ENCODE peak calls at places on chromosome X, in four cellular contexts. Y is IMR-90, W is SK-N-SH, I is A549. M is an unnamed sample.

GRCh38 chrX:2859197-2859797 is 30.6 kb downstream of the GYG2 start:
- DNase-seq in Y (no peak), W (no peak), I (no peak), M (no peak)

GRCh38 chrX:108437789-108438623 is at the start of gene COL4A6:
- DNase-seq in Y (no peak), W (no peak), I (peak; percentile 48), M (peak; percentile 23)

GRCh38 chrX:91414710-91415109 is 19.9 kb upstream of the PABPC5 start:
- DNase-seq in Y (no peak), W (peak; percentile 32), I (no peak), M (no peak)

GRCh38 chrX:130172127-130172834 is 519 bp downstream of the RAB33A start:
- DNase-seq in Y (no peak), W (peak; percentile 48), I (no peak), M (no peak)

GRCh38 chrX:12447448-12448154 is 309.3 kb downstream of the FRMPD4 start:
- DNase-seq in Y (peak; percentile 95), W (no peak), I (no peak), M (no peak)

GRCh38 chrX:144849141-144849540 is 398.2 kb upstream of the SPANXN1 start:
- DNase-seq in Y (no peak), W (no peak), I (no peak), M (no peak)

GRCh38 chrX:57899064-57899463 is 11.2 kb downstream of the ZXDA start:
- DNase-seq in Y (no peak), W (no peak), I (no peak), M (no peak)

GRCh38 chrX:49190783-49191032 is 4.5 kb upstream of the PRICKLE3 start:
- DNase-seq in Y (no peak), W (no peak), I (no peak), M (no peak)

GRCh38 chrX:13081385-13082285 is 37.2 kb upstream of the FAM9C start:
- DNase-seq in Y (peak; percentile 54), W (no peak), I (no peak), M (no peak)

GRCh38 chrX:28189011-28189410 is 207.8 kb upstream of the DCAF8L1 start:
- DNase-seq in Y (peak; percentile 86), W (no peak), I (peak; percentile 2), M (no peak)

GRCh38 chrX:124725467-124725866 is 379.1 kb downstream of the SH2D1A start:
- DNase-seq in Y (no peak), W (no peak), I (no peak), M (no peak)

GRCh38 chrX:112051546-112051945 is 31.0 kb downstream of the TRPC5 start:
- DNase-seq in Y (no peak), W (no peak), I (no peak), M (no peak)

GRCh38 chrX:154840856-154841255 is 6.4 kb upstream of the SMIM9 start:
- DNase-seq in Y (peak; percentile 70), W (peak; percentile 45), I (peak; percentile 28), M (peak; percentile 16)

GRCh38 chrX:9465380-9466114 is 689 bp downstream of the TBL1X start:
- DNase-seq in Y (no peak), W (peak; percentile 50), I (peak; percentile 12), M (no peak)

GRCh38 chrX:99305573-99305972 is 1104.5 kb downstream of the PCDH19 start:
- DNase-seq in Y (no peak), W (no peak), I (no peak), M (no peak)

DNA sequence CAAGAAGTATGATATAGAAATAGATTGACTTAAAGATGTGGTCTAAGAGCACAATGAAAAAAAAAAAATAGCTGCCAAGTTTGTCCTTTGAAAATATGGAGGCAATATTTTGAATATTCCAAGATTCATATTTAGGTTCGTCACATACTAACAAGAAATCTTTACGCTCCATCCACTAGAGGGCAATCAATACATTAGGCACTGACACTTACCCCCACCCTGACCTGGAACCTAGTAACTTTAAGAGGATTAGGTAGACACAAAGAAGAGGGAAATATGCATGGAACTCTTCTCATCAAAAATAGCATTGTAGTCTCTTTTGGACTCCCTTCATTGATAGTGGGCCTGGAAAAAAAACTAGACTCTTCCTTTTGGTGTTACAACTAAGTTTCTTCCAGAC is 1108.1 kb downstream of the PCDH19 start:
- DNase-seq in Y (no peak), W (peak; percentile 3), I (no peak), M (peak; percentile 5)
- TF ChIP-seq SMC3 in Y (no peak), W (peak; percentile 26), I (no peak), M (no peak)

DNA sequence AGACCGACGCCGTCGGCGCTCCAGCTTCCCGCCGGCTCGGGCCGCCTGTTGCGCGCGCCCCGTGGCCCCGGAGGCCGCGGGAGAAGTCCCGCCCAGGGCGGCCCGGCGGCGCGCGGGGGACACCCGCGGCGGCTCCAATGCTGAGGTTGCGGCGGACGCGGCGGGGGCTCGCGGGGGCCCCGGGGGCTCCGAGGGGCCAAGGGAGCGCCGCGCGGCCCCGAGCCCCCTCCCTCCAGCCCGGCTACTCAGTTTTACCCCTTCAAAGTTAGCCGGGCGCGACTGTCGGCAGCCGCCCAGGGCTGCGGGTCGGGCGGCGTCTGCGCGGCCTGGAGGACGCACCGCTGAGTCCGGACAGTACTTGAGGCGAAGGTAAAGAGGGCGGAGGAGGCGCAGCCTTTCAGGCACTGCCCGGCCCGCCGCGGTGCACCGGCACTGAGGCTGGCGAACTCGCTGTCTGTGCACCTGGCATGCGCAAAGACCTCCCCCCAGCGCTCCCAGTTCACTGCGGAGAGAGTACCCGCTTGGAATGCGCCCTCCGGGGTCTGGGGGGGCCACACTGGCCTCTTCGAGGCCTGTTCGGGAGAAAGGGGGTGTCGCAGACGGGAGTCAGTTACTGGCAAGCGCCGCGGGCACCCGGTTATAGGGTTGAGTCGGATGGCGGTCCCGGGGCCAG is 1.3 kb downstream of the PCDH19 start:
- DNase-seq in Y (no peak), W (peak; percentile 22), I (no peak), M (no peak)
- TF ChIP-seq SMC3 in Y (no peak), W (no peak), I (no peak), M (no peak)

DNA sequence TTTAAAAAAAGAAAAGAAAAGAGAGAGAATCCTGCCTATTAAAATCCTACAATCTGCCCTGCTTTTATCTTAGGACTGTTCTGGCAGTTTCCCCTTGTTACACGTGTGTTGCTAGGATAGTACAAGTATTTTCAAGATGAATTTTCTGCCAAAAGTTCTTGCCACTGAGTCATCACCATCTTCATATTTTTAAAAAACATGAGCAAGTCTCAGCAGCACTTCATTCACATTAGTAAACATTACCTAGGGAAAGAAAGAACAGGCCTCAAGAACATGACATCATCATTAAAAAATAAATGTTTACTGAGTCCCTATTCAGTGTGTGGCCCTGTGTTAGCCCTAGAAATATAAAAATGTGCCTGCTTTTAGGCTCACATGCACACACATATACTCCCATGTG is 18.6 kb upstream of the GPC3 start:
- DNase-seq in Y (peak; percentile 1), W (no peak), I (no peak), M (no peak)
- TF ChIP-seq SMC3 in Y (no peak), W (no peak), I (no peak), M (no peak)

GRCh38 chrX:1657367-1658082 is 42.7 kb downstream of the ASMT start:
- DNase-seq in Y (no peak), W (no peak), I (no peak), M (no peak)
- TF ChIP-seq SMC3 in Y (no peak), W (no peak), I (peak; percentile 32), M (no peak)